ENCODE peak calls at places on chromosomes 4 and X, in six cellular contexts. W is left ventricle myocardium inferior, C is AG09309, E is fibroblast of pulmonary artery, P is hepatocyte, B is AG10803. J is an unnamed sample.

GRCh38 chrX:48466696-48467095 is 3.4 kb downstream of the SLC38A5 start:
- DNase-seq in W (no peak), C (no peak), E (no peak), P (no peak), B (no peak), J (no peak)

GRCh38 chr4:153166971-153167501 is 37.2 kb upstream of the TRIM2 start:
- DNase-seq in W (no peak), C (no peak), E (peak), P (no peak), B (peak), J (peak)

GRCh38 chr4:19301527-19301926 is 950.2 kb upstream of the SLIT2 start:
- DNase-seq in W (no peak), C (no peak), E (peak), P (peak), B (peak), J (no peak)

GRCh38 chrX:131084145-131084544 is 26.0 kb downstream of the ARHGAP36 start:
- DNase-seq in W (no peak), C (no peak), E (no peak), P (no peak), B (no peak), J (no peak)

GRCh38 chrX:109966246-109966645 is 36.7 kb upstream of the TMEM164 start:
- DNase-seq in W (no peak), C (no peak), E (peak), P (no peak), B (no peak), J (peak)

GRCh38 chr4:19438228-19438627 is 813.5 kb upstream of the SLIT2 start:
- DNase-seq in W (no peak), C (no peak), E (peak), P (no peak), B (peak), J (peak)

GRCh38 chr4:132792305-132792704 is 356.8 kb upstream of the PCDH10 start:
- DNase-seq in W (no peak), C (no peak), E (no peak), P (no peak), B (no peak), J (no peak)

GRCh38 chr4:26723216-26723615 is 137.4 kb upstream of the STIM2 start:
- DNase-seq in W (no peak), C (no peak), E (no peak), P (no peak), B (no peak), J (no peak)

GRCh38 chr4:26206981-26207380 is 113.8 kb upstream of the RBPJ start:
- DNase-seq in W (no peak), C (no peak), E (no peak), P (no peak), B (no peak), J (peak)

GRCh38 chr4:155807021-155807420 is 48.2 kb downstream of the GUCY1B1 start:
- DNase-seq in W (no peak), C (peak), E (peak), P (no peak), B (peak), J (peak)

GRCh38 chr4:148166132-148166531 is 276.1 kb downstream of the NR3C2 start:
- DNase-seq in W (no peak), C (no peak), E (peak), P (no peak), B (peak), J (peak)

DNA sequence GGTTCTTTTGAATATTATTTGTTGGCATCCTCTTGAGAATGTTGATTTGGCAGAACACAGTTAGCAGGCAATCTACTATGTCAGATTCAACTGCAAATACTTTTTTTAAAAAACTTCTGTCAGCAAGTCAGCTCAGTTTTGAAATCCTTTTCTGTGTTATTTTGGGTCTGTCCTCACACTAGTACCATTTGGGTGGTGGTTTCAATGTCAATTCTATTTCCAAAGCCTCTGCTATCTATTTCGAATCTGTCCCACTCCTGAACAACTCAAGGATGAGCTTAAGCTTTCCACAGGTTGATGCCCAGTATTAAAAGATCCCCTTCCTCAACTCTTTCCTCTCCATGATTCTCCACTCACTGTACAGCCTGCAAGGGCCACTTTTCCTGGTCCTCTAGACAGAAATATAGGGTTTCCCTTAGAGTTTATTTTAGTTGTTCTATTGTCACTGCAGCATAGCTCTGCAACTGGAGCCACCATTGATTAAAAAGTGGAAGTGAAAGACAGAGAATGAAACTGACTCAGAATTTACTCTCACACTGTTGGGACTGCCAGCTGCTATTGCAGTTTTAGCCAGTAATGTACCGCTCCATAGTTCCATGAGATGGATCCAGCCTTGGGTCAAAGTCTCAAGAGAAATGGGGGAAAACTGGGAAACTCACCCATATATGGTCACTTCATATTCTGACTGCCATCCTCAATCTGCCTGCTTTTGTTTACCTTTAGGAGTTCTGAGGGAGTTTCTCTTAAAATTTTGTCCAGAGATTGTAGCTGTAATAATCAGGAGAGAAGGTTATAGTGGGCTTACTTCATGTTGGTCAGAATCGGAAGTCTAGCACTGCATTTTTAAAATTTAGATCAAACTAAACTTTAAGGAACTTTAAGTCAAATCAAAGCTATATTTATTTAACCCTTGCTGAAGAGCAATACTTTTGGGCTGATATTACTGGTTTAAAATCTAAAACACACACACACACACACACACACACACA is 14.6 kb downstream of the HDX start:
- DNase-seq in W (no peak), C (no peak), E (no peak), P (no peak), B (no peak), J (no peak)
- H3K4me3 ChIP-seq in W (no peak), C (no peak), E (no peak), P (no peak), B (no peak), J (no peak)

DNA sequence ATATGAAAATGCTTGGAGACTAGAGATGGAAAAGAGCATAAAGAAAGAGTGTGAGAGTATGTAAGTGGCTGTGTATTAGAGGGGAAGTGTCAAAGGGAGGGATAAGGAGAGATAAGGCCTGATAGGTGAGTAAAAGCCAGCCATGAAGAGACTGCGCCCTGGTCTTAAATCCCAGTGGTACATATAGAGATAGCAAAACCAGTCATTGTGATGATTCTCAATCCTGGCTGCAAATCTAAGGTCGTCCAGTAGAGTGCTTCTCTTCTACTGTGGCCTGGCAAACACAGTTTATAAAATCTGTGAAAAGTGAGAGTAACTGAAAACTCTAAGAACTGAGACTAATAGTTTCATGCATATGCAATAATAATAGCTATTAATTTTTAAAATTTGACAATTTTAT is 86.9 kb downstream of the MAB21L2 start:
- DNase-seq in W (no peak), C (no peak), E (no peak), P (no peak), B (no peak), J (no peak)
- TF ChIP-seq CTCF in W (no peak), C (no peak), E (peak), P (no peak), B (no peak), J (no peak)

GRCh38 chr4:168631241-168632151 is 134.6 kb downstream of the PALLD start:
- DNase-seq in W (peak), C (no peak), E (peak), P (peak), B (peak), J (peak)

GRCh38 chr4:168633474-168633873 is 136.6 kb downstream of the PALLD start:
- DNase-seq in W (no peak), C (no peak), E (no peak), P (no peak), B (no peak), J (no peak)

GRCh38 chr4:168634276-168634802 is 137.5 kb downstream of the PALLD start:
- DNase-seq in W (no peak), C (peak), E (peak), P (peak), B (peak), J (peak)

GRCh38 chr4:168632246-168632832 is 135.5 kb downstream of the PALLD start:
- DNase-seq in W (no peak), C (no peak), E (no peak), P (no peak), B (no peak), J (no peak)

GRCh38 chr4:168633071-168633470 is 136.2 kb downstream of the PALLD start:
- DNase-seq in W (no peak), C (no peak), E (no peak), P (no peak), B (no peak), J (no peak)
- H3K4me3 ChIP-seq in W (peak), C (no peak), E (no peak), P (peak), B (peak), J (no peak)

GRCh38 chrX:16870095-16870860 is at the start of gene RBBP7:
- DNase-seq in W (peak), C (peak), E (peak), P (peak), B (peak), J (peak)
- TF ChIP-seq CTCF in W (no peak), C (no peak), E (no peak), P (no peak), B (no peak), J (no peak)

DNA sequence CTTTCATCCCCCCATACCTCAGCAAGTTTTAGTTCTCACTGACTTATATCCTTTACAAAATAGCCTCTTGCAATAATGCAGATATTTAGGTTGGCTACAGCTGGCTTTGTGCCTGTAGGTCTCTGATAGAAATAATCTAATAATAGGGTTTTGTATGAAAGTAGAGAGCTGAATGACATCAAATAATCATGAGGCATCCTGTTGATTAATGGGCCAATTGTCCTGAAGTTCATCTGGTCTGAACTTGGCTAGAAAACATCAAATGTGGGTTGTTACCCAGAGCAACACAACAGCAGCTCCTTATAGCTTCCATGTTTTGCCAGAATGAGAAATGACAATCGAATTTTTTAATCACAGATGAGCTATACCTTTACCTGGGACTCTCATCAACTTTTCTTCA is 19.2 kb upstream of the LHFPL1 start:
- DNase-seq in W (no peak), C (no peak), E (no peak), P (no peak), B (no peak), J (no peak)
- H3K4me3 ChIP-seq in W (no peak), C (no peak), E (no peak), P (no peak), B (no peak), J (no peak)

GRCh38 chrX:12702509-12703091 is 88.6 kb upstream of the PRPS2 start:
- DNase-seq in W (no peak), C (no peak), E (peak), P (no peak), B (no peak), J (peak)
- TF ChIP-seq CTCF in W (no peak), C (peak), E (peak), P (peak), B (peak), J (peak)

DNA sequence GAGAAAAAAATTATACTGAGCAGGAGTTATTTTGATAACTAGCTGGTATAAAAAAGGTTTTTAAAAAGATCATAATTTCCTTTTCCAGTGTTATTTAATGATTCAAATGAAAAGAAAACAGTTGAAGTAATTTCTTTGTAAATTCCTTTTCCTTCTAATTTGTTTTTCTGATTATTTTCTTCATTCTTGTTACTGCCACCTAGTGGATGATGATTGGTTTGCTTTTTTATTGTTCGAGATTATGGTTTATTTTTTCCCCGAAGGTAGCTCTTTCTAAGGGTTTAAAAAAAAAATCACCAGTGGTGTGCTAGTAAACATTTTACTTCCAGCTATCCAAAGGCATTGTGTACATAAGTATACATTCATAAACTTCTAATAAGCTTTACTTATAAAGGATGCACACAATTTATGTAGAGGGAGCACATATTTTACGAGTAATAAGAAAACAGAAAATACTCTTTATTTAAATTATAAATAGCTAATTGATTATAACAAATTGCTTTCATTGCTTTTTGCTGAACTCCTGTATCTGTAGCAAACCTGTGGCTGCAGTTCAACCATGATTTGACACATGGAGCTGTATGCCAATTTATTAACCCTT is 98.0 kb upstream of the ANK2 start:
- DNase-seq in W (no peak), C (no peak), E (peak), P (peak), B (peak), J (peak)
- H3K4me3 ChIP-seq in W (no peak), C (no peak), E (no peak), P (no peak), B (no peak), J (no peak)

GRCh38 chrX:54484666-54485065 is 11.4 kb downstream of the FGD1 start:
- DNase-seq in W (peak), C (no peak), E (no peak), P (no peak), B (peak), J (no peak)

GRCh38 chrX:54479471-54480122 is 16.4 kb downstream of the FGD1 start:
- DNase-seq in W (no peak), C (no peak), E (no peak), P (no peak), B (no peak), J (no peak)

GRCh38 chrX:54483946-54484345 is 12.1 kb downstream of the FGD1 start:
- DNase-seq in W (no peak), C (no peak), E (no peak), P (no peak), B (no peak), J (no peak)

GRCh38 chrX:54482839-54483593 is 13.0 kb downstream of the FGD1 start:
- DNase-seq in W (no peak), C (no peak), E (no peak), P (peak), B (peak), J (no peak)

DNA sequence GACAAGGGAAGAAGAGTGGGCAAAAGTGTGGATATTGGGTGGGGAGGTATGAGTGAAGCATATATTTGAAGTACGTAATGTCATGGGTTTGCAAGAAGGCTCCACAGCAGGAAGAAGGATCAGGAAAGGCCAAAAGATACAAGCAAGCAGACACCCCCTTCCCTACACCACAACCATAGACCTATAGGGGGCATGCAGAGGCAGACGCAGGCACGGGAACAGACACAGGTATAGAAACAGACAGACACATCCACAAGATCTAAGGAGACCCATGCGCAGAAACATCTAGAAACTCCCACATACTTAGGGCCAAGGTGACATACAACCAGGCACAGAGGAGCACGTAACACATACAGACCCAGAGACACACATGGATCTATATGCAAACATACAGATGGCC is 14.3 kb downstream of the FGD1 start:
- DNase-seq in W (no peak), C (no peak), E (no peak), P (no peak), B (no peak), J (peak)
- TF ChIP-seq CTCF in W (no peak), C (no peak), E (peak), P (no peak), B (no peak), J (peak)

J was measured in fibroblast of mammary gland.